ENCODE peak calls at places on chromosomes 12 and 14, in four cellular contexts. One of them, this sample, is unnamed.

GRCh38 chr12:29521951-29522350 is 24.5 kb upstream of the OVCH1 start:
- DNase-seq in CD8-positive, alpha-beta memory T cell: no peak
- DNase-seq in spleen: no peak
- DNase-seq in fibroblast of lung: peak; percentile 72
- DNase-seq in this sample: no peak

GRCh38 chr12:108810636-108811035 is 46.7 kb downstream of the SSH1 start:
- DNase-seq in CD8-positive, alpha-beta memory T cell: no peak
- DNase-seq in spleen: peak; percentile 57
- DNase-seq in fibroblast of lung: no peak
- DNase-seq in this sample: no peak

GRCh38 chr12:28563926-28564325 is 373.7 kb downstream of the CCDC91 start:
- DNase-seq in CD8-positive, alpha-beta memory T cell: no peak
- DNase-seq in spleen: no peak
- DNase-seq in fibroblast of lung: peak; percentile 37
- DNase-seq in this sample: peak; percentile 48

GRCh38 chr12:100752841-100753240 is 41.7 kb upstream of the ANO4 start:
- DNase-seq in CD8-positive, alpha-beta memory T cell: no peak
- DNase-seq in spleen: no peak
- DNase-seq in fibroblast of lung: peak; percentile 24
- DNase-seq in this sample: no peak

GRCh38 chr12:93387780-93388179 is 10.1 kb downstream of the NUDT4 start:
- DNase-seq in CD8-positive, alpha-beta memory T cell: no peak
- DNase-seq in spleen: no peak
- DNase-seq in fibroblast of lung: peak; percentile 85
- DNase-seq in this sample: no peak

GRCh38 chr12:80412343-80412953 is 31.6 kb upstream of the PTPRQ start:
- DNase-seq in CD8-positive, alpha-beta memory T cell: no peak
- DNase-seq in spleen: no peak
- DNase-seq in fibroblast of lung: peak; percentile 52
- DNase-seq in this sample: peak; percentile 6

GRCh38 chr12:2783936-2784600 is 10.7 kb upstream of the FKBP4 start:
- DNase-seq in CD8-positive, alpha-beta memory T cell: peak; percentile 45
- DNase-seq in spleen: peak; percentile 86
- DNase-seq in fibroblast of lung: peak; percentile 33
- DNase-seq in this sample: no peak

GRCh38 chr12:21675096-21675495 is 17.5 kb upstream of the LDHB start:
- DNase-seq in CD8-positive, alpha-beta memory T cell: no peak
- DNase-seq in spleen: no peak
- DNase-seq in fibroblast of lung: no peak
- DNase-seq in this sample: no peak

GRCh38 chr12:5586201-5586600 is 154.3 kb downstream of the NTF3 start:
- DNase-seq in CD8-positive, alpha-beta memory T cell: no peak
- DNase-seq in spleen: no peak
- DNase-seq in fibroblast of lung: peak; percentile 52
- DNase-seq in this sample: no peak

GRCh38 chr14:42002139-42002538 is 395.5 kb downstream of the LRFN5 start:
- DNase-seq in CD8-positive, alpha-beta memory T cell: no peak
- DNase-seq in spleen: no peak
- DNase-seq in fibroblast of lung: peak; percentile 48
- DNase-seq in this sample: no peak

GRCh38 chr14:53347046-53347445 is 193.9 kb upstream of the DDHD1 start:
- DNase-seq in CD8-positive, alpha-beta memory T cell: no peak
- DNase-seq in spleen: no peak
- DNase-seq in fibroblast of lung: no peak
- DNase-seq in this sample: no peak

GRCh38 chr14:31206536-31207286 is 882 bp downstream of the HECTD1 start:
- DNase-seq in CD8-positive, alpha-beta memory T cell: peak; percentile 69
- DNase-seq in spleen: peak; percentile 90
- DNase-seq in fibroblast of lung: peak; percentile 39
- DNase-seq in this sample: no peak

GRCh38 chr12:12008232-12008850 is 62.4 kb upstream of the BCL2L14 start:
- DNase-seq in CD8-positive, alpha-beta memory T cell: no peak
- DNase-seq in spleen: no peak
- DNase-seq in fibroblast of lung: peak; percentile 47
- DNase-seq in this sample: no peak

GRCh38 chr12:80598004-80598606 is 109.3 kb upstream of the MYF6 start:
- DNase-seq in CD8-positive, alpha-beta memory T cell: no peak
- DNase-seq in spleen: no peak
- DNase-seq in fibroblast of lung: peak; percentile 86
- DNase-seq in this sample: peak; percentile 46

GRCh38 chr12:70365648-70366518 is at the start of gene KCNMB4:
- DNase-seq in CD8-positive, alpha-beta memory T cell: peak; percentile 76
- DNase-seq in spleen: peak; percentile 92
- DNase-seq in fibroblast of lung: peak; percentile 46
- DNase-seq in this sample: peak; percentile 24

GRCh38 chr14:95525999-95526398 is 8.9 kb upstream of the GLRX5 start:
- DNase-seq in CD8-positive, alpha-beta memory T cell: no peak
- DNase-seq in spleen: no peak
- DNase-seq in fibroblast of lung: no peak
- DNase-seq in this sample: no peak

GRCh38 chr12:44381341-44381740 is 494.8 kb downstream of the NELL2 start:
- DNase-seq in CD8-positive, alpha-beta memory T cell: no peak
- DNase-seq in spleen: no peak
- DNase-seq in fibroblast of lung: no peak
- DNase-seq in this sample: no peak

GRCh38 chr14:73452341-73453191 is 5.8 kb downstream of the NUMB start:
- DNase-seq in CD8-positive, alpha-beta memory T cell: no peak
- DNase-seq in spleen: no peak
- DNase-seq in fibroblast of lung: peak; percentile 86
- DNase-seq in this sample: peak; percentile 85

GRCh38 chr12:75812341-75813018 is 219.1 kb downstream of the PHLDA1 start:
- DNase-seq in CD8-positive, alpha-beta memory T cell: no peak
- DNase-seq in spleen: no peak
- DNase-seq in fibroblast of lung: peak; percentile 77
- DNase-seq in this sample: no peak

GRCh38 chr12:106139422-106140141 is 828 bp upstream of the NUAK1 start:
- DNase-seq in CD8-positive, alpha-beta memory T cell: no peak
- DNase-seq in spleen: peak; percentile 75
- DNase-seq in fibroblast of lung: peak; percentile 82
- DNase-seq in this sample: no peak

GRCh38 chr12:76030378-76031080 is 1.0 kb downstream of the PHLDA1 start:
- DNase-seq in CD8-positive, alpha-beta memory T cell: peak; percentile 49
- DNase-seq in spleen: peak; percentile 88
- DNase-seq in fibroblast of lung: peak; percentile 57
- DNase-seq in this sample: no peak

GRCh38 chr12:116186482-116187157 is 90.9 kb downstream of the MED13L start:
- DNase-seq in CD8-positive, alpha-beta memory T cell: no peak
- DNase-seq in spleen: no peak
- DNase-seq in fibroblast of lung: no peak
- DNase-seq in this sample: no peak

DNA sequence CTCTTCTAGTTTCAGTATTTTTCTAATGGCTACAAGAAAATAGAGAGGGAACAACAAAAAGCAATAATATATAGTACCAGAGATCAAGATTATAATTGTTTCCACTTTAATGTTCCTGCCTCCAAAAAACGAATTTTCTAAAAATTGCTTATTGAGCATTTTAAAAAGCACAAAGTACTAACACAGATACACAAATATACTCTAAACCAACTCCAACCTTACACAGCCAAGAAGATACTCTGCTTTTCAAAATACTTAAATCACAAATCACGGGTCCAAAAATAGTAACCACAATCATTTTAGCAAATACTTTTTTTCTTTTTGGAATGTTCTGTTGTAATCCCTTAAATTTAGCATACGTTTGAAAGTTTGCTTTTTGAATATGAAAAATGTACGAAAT is 2.0 kb downstream of the YAF2 start:
- DNase-seq in CD8-positive, alpha-beta memory T cell: no peak
- DNase-seq in spleen: no peak
- DNase-seq in fibroblast of lung: peak; percentile 32
- DNase-seq in this sample: no peak
- H3K4me3 ChIP-seq in CD8-positive, alpha-beta memory T cell: no peak overlapping the region
- H3K4me3 ChIP-seq in spleen: no peak overlapping the region
- H3K4me3 ChIP-seq in fibroblast of lung: peak overlapping the region; percentile 70
- H3K4me3 ChIP-seq in this sample: no peak overlapping the region

GRCh38 chr14:71371711-71372396 is 464.6 kb downstream of the PCNX1 start:
- DNase-seq in CD8-positive, alpha-beta memory T cell: no peak
- DNase-seq in spleen: no peak
- DNase-seq in fibroblast of lung: peak; percentile 85
- DNase-seq in this sample: peak; percentile 67

GRCh38 chr14:71377099-71377498 is 469.8 kb downstream of the PCNX1 start:
- DNase-seq in CD8-positive, alpha-beta memory T cell: no peak
- DNase-seq in spleen: no peak
- DNase-seq in fibroblast of lung: no peak
- DNase-seq in this sample: no peak

GRCh38 chr14:71373773-71374172 is 466.5 kb downstream of the PCNX1 start:
- DNase-seq in CD8-positive, alpha-beta memory T cell: no peak
- DNase-seq in spleen: no peak
- DNase-seq in fibroblast of lung: no peak
- DNase-seq in this sample: no peak

GRCh38 chr14:71374989-71375388 is 467.7 kb downstream of the PCNX1 start:
- DNase-seq in CD8-positive, alpha-beta memory T cell: no peak
- DNase-seq in spleen: no peak
- DNase-seq in fibroblast of lung: no peak
- DNase-seq in this sample: no peak

DNA sequence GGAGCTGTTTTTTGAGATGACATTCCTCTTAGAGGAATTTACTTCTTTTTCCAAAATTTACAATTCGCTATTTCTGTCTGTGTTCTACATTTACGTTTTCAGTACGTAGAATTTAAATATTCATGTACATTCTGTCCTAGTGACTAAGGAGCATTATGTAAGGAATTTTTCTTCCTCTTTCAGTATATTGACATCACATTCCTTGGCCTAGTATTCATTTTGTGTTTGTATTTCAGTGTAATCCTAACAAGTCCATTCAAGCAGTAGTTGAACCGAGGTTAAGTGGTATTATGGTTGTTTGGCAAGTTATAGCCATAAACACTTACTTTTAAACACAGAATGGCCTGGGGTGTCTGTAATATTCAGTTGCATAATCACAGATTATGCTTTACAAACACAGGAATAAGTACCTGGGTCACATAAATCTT is 465.2 kb downstream of the PCNX1 start:
- DNase-seq in CD8-positive, alpha-beta memory T cell: no peak
- DNase-seq in spleen: no peak
- DNase-seq in fibroblast of lung: peak; percentile 87
- DNase-seq in this sample: peak; percentile 94
- H3K4me3 ChIP-seq in CD8-positive, alpha-beta memory T cell: no peak overlapping the region
- H3K4me3 ChIP-seq in spleen: no peak overlapping the region
- H3K4me3 ChIP-seq in fibroblast of lung: peak overlapping the region; percentile 13
- H3K4me3 ChIP-seq in this sample: no peak overlapping the region

GRCh38 chr12:119841433-119842210 is 35.5 kb downstream of the CIT start:
- DNase-seq in CD8-positive, alpha-beta memory T cell: no peak
- DNase-seq in spleen: no peak
- DNase-seq in fibroblast of lung: peak; percentile 16
- DNase-seq in this sample: no peak

GRCh38 chr12:119839201-119839600 is 37.9 kb downstream of the CIT start:
- DNase-seq in CD8-positive, alpha-beta memory T cell: no peak
- DNase-seq in spleen: no peak
- DNase-seq in fibroblast of lung: no peak
- DNase-seq in this sample: no peak

GRCh38 chr12:119840617-119841016 is 36.5 kb downstream of the CIT start:
- DNase-seq in CD8-positive, alpha-beta memory T cell: no peak
- DNase-seq in spleen: no peak
- DNase-seq in fibroblast of lung: no peak
- DNase-seq in this sample: no peak

GRCh38 chr12:119843100-119843499 is 34.0 kb downstream of the CIT start:
- DNase-seq in CD8-positive, alpha-beta memory T cell: no peak
- DNase-seq in spleen: no peak
- DNase-seq in fibroblast of lung: peak; percentile 64
- DNase-seq in this sample: peak; percentile 12

DNA sequence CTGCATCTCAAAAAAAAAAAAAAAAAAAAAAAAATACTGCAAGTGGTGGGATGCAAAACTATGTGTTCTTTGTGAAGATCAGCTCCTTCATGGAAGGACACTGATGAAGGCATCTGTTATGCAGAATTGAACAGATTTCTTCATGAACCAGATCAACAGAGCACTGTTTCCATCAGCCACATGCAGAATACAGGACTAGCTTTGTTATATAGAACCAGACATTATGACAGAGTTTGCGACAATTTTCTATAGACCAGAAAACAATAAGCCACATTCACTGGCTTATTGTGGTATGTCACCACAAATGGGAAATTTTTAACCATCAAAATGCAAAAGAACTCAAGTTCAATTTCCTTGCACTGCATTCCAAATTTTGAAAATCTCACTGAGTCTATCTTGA is 34.7 kb downstream of the CIT start:
- DNase-seq in CD8-positive, alpha-beta memory T cell: no peak
- DNase-seq in spleen: no peak
- DNase-seq in fibroblast of lung: no peak
- DNase-seq in this sample: no peak
- H3K4me3 ChIP-seq in CD8-positive, alpha-beta memory T cell: no peak overlapping the region
- H3K4me3 ChIP-seq in spleen: no peak overlapping the region
- H3K4me3 ChIP-seq in fibroblast of lung: no peak overlapping the region
- H3K4me3 ChIP-seq in this sample: no peak overlapping the region

DNA sequence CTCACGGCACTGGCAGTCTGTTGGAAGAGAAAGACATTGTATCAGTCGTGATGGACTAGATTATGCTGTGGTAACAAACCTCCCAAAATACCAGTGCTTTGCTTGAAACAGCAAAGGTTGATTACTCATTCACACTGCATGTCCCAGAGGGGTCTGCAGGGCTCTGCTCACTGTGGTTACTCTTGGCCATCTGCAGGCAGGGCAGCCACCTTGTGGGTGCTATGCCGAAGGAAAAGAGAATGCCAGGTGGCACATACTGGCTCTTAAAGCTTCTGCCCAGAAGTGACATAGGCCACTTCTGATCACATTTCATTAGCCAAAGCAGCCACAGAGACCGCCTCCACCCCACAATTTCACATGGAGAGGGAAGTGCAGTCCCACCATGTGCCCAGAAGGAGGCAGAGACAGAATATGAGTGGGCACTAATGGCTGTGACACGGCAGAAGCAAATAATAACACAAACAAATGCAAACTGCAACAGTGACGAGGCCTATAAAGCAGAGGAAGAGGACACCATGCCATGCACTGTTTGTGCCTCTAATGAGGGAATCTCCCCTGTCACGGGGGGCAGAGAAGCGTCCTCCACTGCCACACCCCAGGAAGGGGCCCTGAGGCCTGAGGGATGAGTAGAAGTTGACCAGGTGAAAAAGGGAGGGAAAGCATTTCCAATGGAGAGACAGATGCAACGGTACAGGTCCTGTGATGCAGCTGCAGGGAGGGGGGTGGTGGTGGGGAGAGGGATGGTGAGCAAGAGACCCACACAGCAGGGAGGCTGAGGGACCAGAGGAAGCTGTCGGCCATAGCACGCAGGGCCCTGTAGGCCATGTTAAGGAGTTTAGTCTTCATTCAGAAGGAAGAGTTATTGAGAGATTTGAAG is 51.7 kb upstream of the KICS2 start:
- DNase-seq in CD8-positive, alpha-beta memory T cell: no peak
- DNase-seq in spleen: no peak
- DNase-seq in fibroblast of lung: no peak
- DNase-seq in this sample: no peak
- H3K4me3 ChIP-seq in CD8-positive, alpha-beta memory T cell: no peak overlapping the region
- H3K4me3 ChIP-seq in spleen: no peak overlapping the region
- H3K4me3 ChIP-seq in fibroblast of lung: no peak overlapping the region
- H3K4me3 ChIP-seq in this sample: no peak overlapping the region